ENCODE peak calls at places on chromosomes 12 and 14, in six cellular contexts. One of them, this sample, is unnamed.
A peak's percentile ranks its signal among the peaks of the same experiment; 100 is the strongest.

GRCh38 chr12:55845785-55846496 is 3.2 kb upstream of the MMP19 start:
- DNase-seq in endothelial cell of umbilical vein: no peak
- DNase-seq in A549: no peak
- DNase-seq in fibroblast of the aortic adventitia: peak; percentile 34
- DNase-seq in heart right ventricle: no peak
- DNase-seq in HL-60: no peak
- DNase-seq in this sample: no peak

GRCh38 chr14:61749264-61749663 is 13.0 kb upstream of the SNAPC1 start:
- DNase-seq in endothelial cell of umbilical vein: peak; percentile 39
- DNase-seq in A549: peak; percentile 53
- DNase-seq in fibroblast of the aortic adventitia: peak; percentile 42
- DNase-seq in heart right ventricle: no peak
- DNase-seq in HL-60: no peak
- DNase-seq in this sample: no peak

GRCh38 chr12:6818246-6819006 is 3.2 kb upstream of the GPR162 start:
- DNase-seq in endothelial cell of umbilical vein: no peak
- DNase-seq in A549: no peak
- DNase-seq in fibroblast of the aortic adventitia: no peak
- DNase-seq in heart right ventricle: no peak
- DNase-seq in HL-60: no peak
- DNase-seq in this sample: no peak

GRCh38 chr12:122021822-122022392 is at the start of gene BCL7A:
- DNase-seq in endothelial cell of umbilical vein: peak; percentile 72
- DNase-seq in A549: peak; percentile 85
- DNase-seq in fibroblast of the aortic adventitia: peak; percentile 70
- DNase-seq in heart right ventricle: peak; percentile 69
- DNase-seq in HL-60: peak; percentile 69
- DNase-seq in this sample: peak; percentile 80

GRCh38 chr14:50215416-50215815 is 16.0 kb downstream of the SOS2 start:
- DNase-seq in endothelial cell of umbilical vein: no peak
- DNase-seq in A549: no peak
- DNase-seq in fibroblast of the aortic adventitia: no peak
- DNase-seq in heart right ventricle: no peak
- DNase-seq in HL-60: no peak
- DNase-seq in this sample: no peak

GRCh38 chr14:74616507-74616906 is 4.5 kb upstream of the LTBP2 start:
- DNase-seq in endothelial cell of umbilical vein: peak; percentile 91
- DNase-seq in A549: peak; percentile 61
- DNase-seq in fibroblast of the aortic adventitia: peak; percentile 83
- DNase-seq in heart right ventricle: no peak
- DNase-seq in HL-60: peak; percentile 14
- DNase-seq in this sample: no peak

GRCh38 chr12:31970199-31970598 is 11.0 kb downstream of the RESF1 start:
- DNase-seq in endothelial cell of umbilical vein: no peak
- DNase-seq in A549: peak; percentile 56
- DNase-seq in fibroblast of the aortic adventitia: no peak
- DNase-seq in heart right ventricle: no peak
- DNase-seq in HL-60: no peak
- DNase-seq in this sample: no peak

GRCh38 chr12:47777741-47778558 is 4.9 kb downstream of the SLC48A1 start:
- DNase-seq in endothelial cell of umbilical vein: no peak
- DNase-seq in A549: no peak
- DNase-seq in fibroblast of the aortic adventitia: no peak
- DNase-seq in heart right ventricle: no peak
- DNase-seq in HL-60: peak; percentile 82
- DNase-seq in this sample: peak; percentile 43

GRCh38 chr12:3604750-3605638 is 114.0 kb downstream of the PRMT8 start:
- DNase-seq in endothelial cell of umbilical vein: peak; percentile 41
- DNase-seq in A549: no peak
- DNase-seq in fibroblast of the aortic adventitia: peak; percentile 6
- DNase-seq in heart right ventricle: peak; percentile 80
- DNase-seq in HL-60: peak; percentile 15
- DNase-seq in this sample: no peak

GRCh38 chr14:104794099-104794498 is 1.4 kb downstream of the AKT1 start:
- DNase-seq in endothelial cell of umbilical vein: peak; percentile 57
- DNase-seq in A549: peak; percentile 60
- DNase-seq in fibroblast of the aortic adventitia: peak; percentile 58
- DNase-seq in heart right ventricle: peak; percentile 59
- DNase-seq in HL-60: no peak
- DNase-seq in this sample: peak; percentile 96

GRCh38 chr14:54867011-54867410 is 35.6 kb downstream of the GCH1 start:
- DNase-seq in endothelial cell of umbilical vein: peak; percentile 48
- DNase-seq in A549: no peak
- DNase-seq in fibroblast of the aortic adventitia: peak; percentile 73
- DNase-seq in heart right ventricle: no peak
- DNase-seq in HL-60: no peak
- DNase-seq in this sample: peak; percentile 21

GRCh38 chr12:64175254-64175945 is 46.7 kb downstream of the KICS2 start:
- DNase-seq in endothelial cell of umbilical vein: no peak
- DNase-seq in A549: peak; percentile 33
- DNase-seq in fibroblast of the aortic adventitia: peak; percentile 43
- DNase-seq in heart right ventricle: no peak
- DNase-seq in HL-60: peak; percentile 68
- DNase-seq in this sample: no peak

GRCh38 chr14:70822706-70823185 is 13.4 kb upstream of the MAP3K9 start:
- DNase-seq in endothelial cell of umbilical vein: no peak
- DNase-seq in A549: peak; percentile 33
- DNase-seq in fibroblast of the aortic adventitia: no peak
- DNase-seq in heart right ventricle: peak; percentile 53
- DNase-seq in HL-60: no peak
- DNase-seq in this sample: peak; percentile 46

GRCh38 chr12:98951401-98951800 is 306.3 kb downstream of the APAF1 start:
- DNase-seq in endothelial cell of umbilical vein: no peak
- DNase-seq in A549: no peak
- DNase-seq in fibroblast of the aortic adventitia: no peak
- DNase-seq in heart right ventricle: no peak
- DNase-seq in HL-60: no peak
- DNase-seq in this sample: no peak
- H3K4me3 ChIP-seq in endothelial cell of umbilical vein: no peak overlapping the region
- H3K4me3 ChIP-seq in A549: no peak overlapping the region
- H3K4me3 ChIP-seq in fibroblast of the aortic adventitia: no peak overlapping the region
- H3K4me3 ChIP-seq in heart right ventricle: no peak overlapping the region
- H3K4me3 ChIP-seq in HL-60: no peak overlapping the region
- H3K4me3 ChIP-seq in this sample: no peak overlapping the region

DNA sequence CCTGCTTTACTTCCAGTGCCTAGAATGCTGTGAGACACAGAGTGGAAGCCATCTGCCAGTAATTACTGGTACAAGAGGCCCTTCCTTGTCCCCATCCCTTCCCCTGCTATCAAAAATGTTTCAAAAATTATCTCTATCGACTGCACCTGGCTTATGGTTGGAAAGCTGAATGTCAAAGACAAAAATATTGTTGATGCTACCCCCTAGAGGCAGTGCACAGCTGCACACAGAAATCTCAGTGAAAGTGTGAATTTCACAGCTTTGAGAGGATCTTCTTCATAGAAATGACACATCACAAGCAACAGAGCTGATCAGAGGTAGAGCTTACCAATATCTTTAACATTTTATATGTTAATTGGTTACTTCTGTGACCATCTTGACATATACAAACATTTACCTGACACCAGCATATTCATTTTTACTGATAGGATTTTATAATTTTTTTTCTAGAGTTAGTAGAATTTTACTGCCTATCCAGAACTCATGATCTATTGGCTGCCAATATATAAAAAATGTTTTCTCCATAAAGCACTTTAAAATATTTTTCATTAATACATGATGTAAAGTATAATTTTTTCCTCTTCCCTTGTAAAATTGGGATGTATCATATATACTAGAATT is 138.0 kb downstream of the AACS start:
- DNase-seq in endothelial cell of umbilical vein: peak; percentile 8
- DNase-seq in A549: no peak
- DNase-seq in fibroblast of the aortic adventitia: peak; percentile 20
- DNase-seq in heart right ventricle: no peak
- DNase-seq in HL-60: no peak
- DNase-seq in this sample: no peak
- TF ChIP-seq CTCF in endothelial cell of umbilical vein: peak; percentile 39
- TF ChIP-seq CTCF in A549: peak; percentile 57
- TF ChIP-seq CTCF in fibroblast of the aortic adventitia: peak; percentile 64
- TF ChIP-seq CTCF in heart right ventricle: peak; percentile 44
- TF ChIP-seq CTCF in HL-60: peak; percentile 4
- TF ChIP-seq CTCF in this sample: peak; percentile 63

GRCh38 chr14:69675246-69675583 is 63.8 kb downstream of the SUSD6 start:
- DNase-seq in endothelial cell of umbilical vein: no peak
- DNase-seq in A549: no peak
- DNase-seq in fibroblast of the aortic adventitia: no peak
- DNase-seq in heart right ventricle: peak; percentile 36
- DNase-seq in HL-60: no peak
- DNase-seq in this sample: no peak

GRCh38 chr14:69673578-69674305 is 62.3 kb downstream of the SUSD6 start:
- DNase-seq in endothelial cell of umbilical vein: peak; percentile 47
- DNase-seq in A549: no peak
- DNase-seq in fibroblast of the aortic adventitia: no peak
- DNase-seq in heart right ventricle: no peak
- DNase-seq in HL-60: no peak
- DNase-seq in this sample: no peak

GRCh38 chr14:69673099-69673498 is 61.7 kb downstream of the SUSD6 start:
- DNase-seq in endothelial cell of umbilical vein: no peak
- DNase-seq in A549: no peak
- DNase-seq in fibroblast of the aortic adventitia: no peak
- DNase-seq in heart right ventricle: no peak
- DNase-seq in HL-60: peak; percentile 21
- DNase-seq in this sample: no peak

GRCh38 chr14:69675877-69676416 is 64.6 kb downstream of the SUSD6 start:
- DNase-seq in endothelial cell of umbilical vein: no peak
- DNase-seq in A549: no peak
- DNase-seq in fibroblast of the aortic adventitia: no peak
- DNase-seq in heart right ventricle: no peak
- DNase-seq in HL-60: no peak
- DNase-seq in this sample: no peak

DNA sequence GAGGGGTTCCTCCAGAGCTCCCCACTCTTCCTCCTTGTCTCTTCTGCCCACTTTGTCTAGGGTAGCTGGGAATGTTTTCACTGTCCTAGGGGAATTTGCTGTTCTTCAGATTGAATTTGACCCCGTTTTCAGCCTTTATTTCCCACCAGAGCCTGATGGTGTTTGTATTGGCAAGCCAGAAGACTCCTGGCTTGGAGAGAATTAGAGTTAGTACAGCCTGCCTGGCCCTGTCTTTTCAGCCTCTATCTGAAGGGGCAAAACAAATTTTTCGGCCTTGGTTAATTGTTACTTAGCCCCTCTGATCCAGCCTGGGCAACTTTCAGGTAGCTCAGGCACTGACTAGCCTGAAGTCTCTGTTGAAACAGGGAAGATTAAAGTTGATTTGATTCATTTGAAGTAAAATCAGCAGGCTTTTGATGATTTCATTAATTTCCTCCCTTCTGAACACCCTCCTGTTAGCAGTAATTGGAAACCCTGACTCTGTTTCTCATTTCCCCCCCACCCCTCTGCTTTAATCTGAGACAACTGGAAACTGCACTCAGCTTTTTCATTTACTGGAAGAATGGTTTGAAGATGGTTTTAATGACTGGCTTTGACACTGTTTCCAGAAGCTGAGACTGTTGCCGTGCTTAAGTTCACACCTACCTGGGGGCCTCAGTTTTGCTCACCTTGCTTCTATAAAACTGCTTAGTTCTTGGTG is 63.3 kb downstream of the SUSD6 start:
- DNase-seq in endothelial cell of umbilical vein: peak; percentile 64
- DNase-seq in A549: no peak
- DNase-seq in fibroblast of the aortic adventitia: no peak
- DNase-seq in heart right ventricle: no peak
- DNase-seq in HL-60: no peak
- DNase-seq in this sample: no peak
- H3K4me3 ChIP-seq in endothelial cell of umbilical vein: no peak overlapping the region
- H3K4me3 ChIP-seq in A549: no peak overlapping the region
- H3K4me3 ChIP-seq in fibroblast of the aortic adventitia: no peak overlapping the region
- H3K4me3 ChIP-seq in heart right ventricle: no peak overlapping the region
- H3K4me3 ChIP-seq in HL-60: no peak overlapping the region
- H3K4me3 ChIP-seq in this sample: no peak overlapping the region

GRCh38 chr14:68079941-68080697 is 260.5 kb downstream of the RAD51B start:
- DNase-seq in endothelial cell of umbilical vein: peak; percentile 28
- DNase-seq in A549: no peak
- DNase-seq in fibroblast of the aortic adventitia: no peak
- DNase-seq in heart right ventricle: no peak
- DNase-seq in HL-60: no peak
- DNase-seq in this sample: no peak

GRCh38 chr14:68076451-68076850 is 256.9 kb downstream of the RAD51B start:
- DNase-seq in endothelial cell of umbilical vein: no peak
- DNase-seq in A549: peak; percentile 49
- DNase-seq in fibroblast of the aortic adventitia: peak; percentile 66
- DNase-seq in heart right ventricle: no peak
- DNase-seq in HL-60: no peak
- DNase-seq in this sample: no peak

GRCh38 chr14:68075382-68076029 is 255.9 kb downstream of the RAD51B start:
- DNase-seq in endothelial cell of umbilical vein: no peak
- DNase-seq in A549: no peak
- DNase-seq in fibroblast of the aortic adventitia: no peak
- DNase-seq in heart right ventricle: no peak
- DNase-seq in HL-60: no peak
- DNase-seq in this sample: no peak

GRCh38 chr14:68074765-68075381 is 255.3 kb downstream of the RAD51B start:
- DNase-seq in endothelial cell of umbilical vein: no peak
- DNase-seq in A549: peak; percentile 19
- DNase-seq in fibroblast of the aortic adventitia: peak; percentile 45
- DNase-seq in heart right ventricle: no peak
- DNase-seq in HL-60: no peak
- DNase-seq in this sample: no peak
- TF ChIP-seq CTCF in endothelial cell of umbilical vein: no peak
- TF ChIP-seq CTCF in A549: no peak
- TF ChIP-seq CTCF in fibroblast of the aortic adventitia: no peak
- TF ChIP-seq CTCF in heart right ventricle: no peak
- TF ChIP-seq CTCF in HL-60: no peak
- TF ChIP-seq CTCF in this sample: no peak

DNA sequence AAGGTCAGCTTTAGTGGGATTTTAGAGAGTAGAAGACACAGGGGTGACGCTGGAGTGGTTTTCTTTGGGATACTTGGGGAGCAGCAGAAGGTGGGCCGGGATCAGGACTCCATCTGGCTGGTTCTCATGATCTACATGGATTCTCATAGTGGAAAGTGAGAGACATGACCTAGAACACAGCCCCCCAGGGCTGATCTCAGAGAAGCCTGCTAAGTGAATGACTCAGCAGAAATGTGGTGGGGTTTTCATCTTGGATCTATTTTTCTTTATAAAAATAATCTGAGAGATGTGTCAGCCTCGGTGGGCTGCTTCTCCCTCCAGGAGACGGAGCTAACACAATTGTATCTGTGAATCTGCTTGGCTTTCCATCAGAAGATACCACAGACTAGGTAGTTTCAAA is 484.4 kb downstream of the TMEM121 start:
- DNase-seq in endothelial cell of umbilical vein: no peak
- DNase-seq in A549: no peak
- DNase-seq in fibroblast of the aortic adventitia: no peak
- DNase-seq in heart right ventricle: no peak
- DNase-seq in HL-60: no peak
- DNase-seq in this sample: no peak
- H3K4me3 ChIP-seq in endothelial cell of umbilical vein: no peak overlapping the region
- H3K4me3 ChIP-seq in A549: no peak overlapping the region
- H3K4me3 ChIP-seq in fibroblast of the aortic adventitia: no peak overlapping the region
- H3K4me3 ChIP-seq in heart right ventricle: no peak overlapping the region
- H3K4me3 ChIP-seq in HL-60: no peak overlapping the region
- H3K4me3 ChIP-seq in this sample: no peak overlapping the region